ENCODE peak calls at places on chromosomes 7 and 10, in five cellular contexts. B is colonic mucosa, P is spleen, V is GM12865, M is astrocyte of the spinal cord. N is an unnamed sample.

GRCh38 chr7:28076421-28077163 is 104.0 kb downstream of the JAZF1 start:
- DNase-seq in P (no peak), V (no peak), M (no peak), B (no peak), N (no peak)

GRCh38 chr7:17448479-17449423 is 150.3 kb downstream of the AHR start:
- DNase-seq in M (peak; percentile 15), B (no peak), V (no peak), P (no peak), N (no peak)

GRCh38 chr7:28840515-28841125 is 117.5 kb downstream of the TRIL start:
- DNase-seq in P (no peak), B (no peak), M (no peak), V (no peak), N (no peak)

GRCh38 chr7:124777268-124777667 is 11.7 kb upstream of the GPR37 start:
- DNase-seq in V (no peak), B (no peak), P (no peak), M (no peak), N (no peak)

GRCh38 chr10:28410420-28411135 is 107.7 kb upstream of the MPP7 start:
- DNase-seq in M (no peak), P (no peak), B (no peak), V (no peak), N (no peak)

GRCh38 chr7:47008461-47008860 is 573.5 kb downstream of the TNS3 start:
- DNase-seq in M (no peak), B (no peak), V (no peak), P (no peak), N (no peak)

GRCh38 chr7:93185303-93186027 is 37.3 kb upstream of the SAMD9L start:
- DNase-seq in B (no peak), P (no peak), M (no peak), V (no peak), N (no peak)

GRCh38 chr7:99543081-99543671 is 8.7 kb downstream of the FAM200A start:
- DNase-seq in V (no peak), P (no peak), B (no peak), M (no peak), N (no peak)

GRCh38 chr10:34816067-34817002 is 1.2 kb upstream of the PARD3 start:
- DNase-seq in V (no peak), P (peak; percentile 63), M (peak; percentile 45), B (peak; percentile 44), N (peak; percentile 30)

GRCh38 chr7:142797799-142798377 is 27.1 kb downstream of the PRSS2 start:
- DNase-seq in V (no peak), B (no peak), M (no peak), P (no peak), N (no peak)

GRCh38 chr10:4498763-4499251 is 327.2 kb upstream of the AKR1E2 start:
- DNase-seq in P (no peak), M (peak; percentile 95), B (no peak), V (no peak), N (no peak)

GRCh38 chr10:118926903-118927302 is 102.6 kb upstream of the NANOS1 start:
- DNase-seq in V (no peak), M (no peak), B (no peak), P (no peak), N (no peak)

GRCh38 chr10:30850776-30851175 is 180.9 kb downstream of the ZNF438 start:
- DNase-seq in V (no peak), M (no peak), P (no peak), B (no peak), N (no peak)

GRCh38 chr7:65800890-65801341 is 72.0 kb upstream of the VKORC1L1 start:
- DNase-seq in B (no peak), V (no peak), P (no peak), M (no peak), N (peak; percentile 35)

GRCh38 chr10:101655581-101655980 is 39.4 kb downstream of the FBXW4 start:
- DNase-seq in B (no peak), M (no peak), V (no peak), P (no peak), N (no peak)

GRCh38 chr7:154345093-154345492 is 292.9 kb downstream of the DPP6 start:
- DNase-seq in M (no peak), P (no peak), V (no peak), B (no peak), N (no peak)

GRCh38 chr7:79504607-79505389 is 51.3 kb upstream of the MAGI2 start:
- DNase-seq in P (no peak), B (no peak), M (no peak), V (no peak), N (no peak)

GRCh38 chr10:85916192-85916747 is 450.3 kb downstream of the GRID1 start:
- DNase-seq in V (no peak), P (no peak), B (no peak), M (no peak), N (no peak)

GRCh38 chr7:91031757-91032156 is 232.5 kb upstream of the FZD1 start:
- DNase-seq in P (no peak), M (no peak), B (no peak), V (no peak), N (no peak)

GRCh38 chr7:91034459-91035368 is 229.5 kb upstream of the FZD1 start:
- DNase-seq in B (peak; percentile 62), V (peak; percentile 68), M (peak; percentile 68), P (no peak), N (peak; percentile 66)

GRCh38 chr7:91029688-91030087 is 234.5 kb upstream of the FZD1 start:
- DNase-seq in V (no peak), P (no peak), B (no peak), M (no peak), N (no peak)

GRCh38 chr7:91030680-91031079 is 233.6 kb upstream of the FZD1 start:
- DNase-seq in V (no peak), M (no peak), B (no peak), P (no peak), N (no peak)

GRCh38 chr7:91033574-91033973 is 230.7 kb upstream of the FZD1 start:
- DNase-seq in V (no peak), B (no peak), P (no peak), M (no peak), N (no peak)
- TF ChIP-seq CTCF in V (no peak), B (no peak), P (no peak), M (no peak), N (no peak)

GRCh38 chr7:4164556-4164955 is 517.5 kb upstream of the FOXK1 start:
- DNase-seq in M (no peak), B (no peak), V (no peak), P (peak; percentile 58), N (no peak)
- TF ChIP-seq CTCF in M (no peak), B (no peak), V (no peak), P (no peak), N (no peak)

DNA sequence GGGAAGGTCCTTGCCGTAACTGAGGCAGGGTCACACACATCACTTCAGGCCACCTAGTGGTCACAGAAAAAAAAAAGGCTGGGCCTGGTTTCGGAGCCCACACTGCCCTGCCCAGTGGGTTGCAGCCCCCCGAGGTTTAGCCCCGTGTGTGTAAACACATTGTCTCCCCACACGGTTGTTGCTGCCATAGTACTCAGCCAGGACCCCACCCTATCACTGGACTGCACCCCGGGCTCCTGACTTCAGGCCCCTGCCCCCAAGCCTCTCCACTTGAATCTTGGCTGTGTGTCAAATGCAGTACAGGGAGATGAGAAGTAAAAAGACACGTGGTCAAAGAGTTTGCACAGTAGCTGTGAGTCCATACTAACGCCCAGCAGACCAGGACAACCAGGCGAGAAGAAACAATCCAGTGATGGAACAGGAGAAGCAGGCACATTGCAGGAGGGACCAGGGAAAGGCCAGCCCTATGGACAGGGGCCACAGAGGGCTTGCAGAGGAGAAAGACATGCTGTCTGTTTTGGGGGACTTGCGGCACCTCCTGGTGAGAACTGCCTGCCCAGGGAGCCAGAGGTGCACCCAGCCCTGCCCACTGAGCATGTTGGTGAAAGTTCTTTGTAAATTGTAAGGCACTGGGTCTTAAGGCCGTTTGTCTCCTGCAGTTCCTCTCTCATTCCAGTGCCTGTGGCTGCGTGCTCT is 91.3 kb upstream of the MACROH2A2 start:
- DNase-seq in M (no peak), P (no peak), B (peak; percentile 16), V (no peak), N (no peak)
- TF ChIP-seq CTCF in M (peak; percentile 43), P (no peak), B (peak; percentile 21), V (peak; percentile 19), N (peak; percentile 62)

DNA sequence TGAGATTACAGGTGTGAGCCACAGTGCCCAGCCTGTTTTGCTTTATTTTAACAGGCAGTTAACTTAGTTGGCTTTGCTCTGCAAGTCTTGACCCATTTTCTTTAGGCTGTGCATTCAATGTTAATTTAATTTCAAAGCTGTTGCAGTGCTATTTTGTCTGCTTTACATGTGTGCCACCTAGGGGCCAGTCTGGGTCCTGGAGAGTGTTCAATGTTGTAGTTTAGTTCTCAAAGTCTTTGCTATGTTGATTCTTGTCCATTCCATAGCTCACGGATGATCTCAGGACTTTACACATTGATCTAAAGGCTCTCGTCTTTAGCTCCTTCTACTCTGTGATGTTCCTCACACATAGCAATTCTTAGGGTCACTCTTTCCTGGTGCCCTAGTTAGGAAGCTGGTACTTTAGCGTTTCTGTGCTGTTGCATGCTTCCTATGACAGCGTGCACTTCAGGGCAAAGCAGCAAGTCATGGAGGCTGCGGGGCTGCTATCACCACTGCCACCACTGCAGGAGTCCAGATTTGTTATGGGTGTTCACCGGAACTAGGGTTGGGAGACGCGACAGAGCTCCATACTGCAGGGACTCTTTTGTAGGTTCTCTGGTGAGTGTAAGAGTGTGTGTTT is 16.4 kb upstream of the ABCA13 start:
- DNase-seq in B (peak; percentile 81), P (no peak), M (peak; percentile 60), V (peak; percentile 48), N (peak; percentile 32)
- TF ChIP-seq CTCF in B (peak; percentile 54), P (no peak), M (peak; percentile 84), V (peak; percentile 57), N (no peak)

GRCh38 chr7:43072530-43072929 is 39.9 kb upstream of the HECW1 start:
- DNase-seq in M (no peak), V (peak; percentile 63), P (no peak), B (no peak), N (no peak)

GRCh38 chr7:43076606-43077005 is 35.8 kb upstream of the HECW1 start:
- DNase-seq in B (no peak), P (no peak), M (no peak), V (no peak), N (no peak)

GRCh38 chr7:43076189-43076605 is 36.2 kb upstream of the HECW1 start:
- DNase-seq in B (no peak), P (no peak), V (peak; percentile 89), M (no peak), N (no peak)

GRCh38 chr7:43077285-43077684 is 35.2 kb upstream of the HECW1 start:
- DNase-seq in B (no peak), M (no peak), V (no peak), P (no peak), N (no peak)

DNA sequence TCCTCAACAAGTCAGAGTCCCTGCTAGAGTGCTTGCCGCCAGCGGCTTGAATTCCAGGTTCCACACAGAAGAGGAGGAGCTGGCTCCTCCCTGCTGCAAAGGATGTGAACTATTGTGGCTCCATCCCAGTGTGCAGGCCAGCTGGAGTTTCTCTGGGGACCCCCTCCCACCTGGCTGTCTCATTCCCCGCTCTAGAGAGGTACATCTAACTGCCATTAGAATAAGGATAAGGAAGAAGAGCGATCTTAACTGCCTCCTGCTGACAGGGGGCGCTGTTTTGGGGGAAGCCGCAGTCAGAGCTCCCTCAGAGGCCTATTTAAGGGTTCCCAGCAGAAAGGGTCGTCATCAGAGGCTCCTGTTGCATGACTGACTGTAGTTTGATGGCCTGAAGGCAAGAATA is 40.8 kb upstream of the HECW1 start:
- DNase-seq in V (peak; percentile 56), M (no peak), P (no peak), B (no peak), N (peak; percentile 44)
- TF ChIP-seq CTCF in V (peak; percentile 46), M (peak; percentile 47), P (no peak), B (no peak), N (peak; percentile 52)

GRCh38 chr10:117431160-117431559 is 55.9 kb upstream of the PDZD8 start:
- DNase-seq in B (no peak), M (no peak), V (no peak), P (no peak), N (no peak)
- TF ChIP-seq CTCF in B (no peak), M (no peak), V (no peak), P (no peak), N (no peak)